ENCODE peak calls at places on chromosome 4, in nine cellular contexts. N is fibroblast of pulmonary artery, X is lower lobe of right lung, F is prostate gland, V is mammary epithelial cell, D is right cardiac atrium, G is coronary artery, Q is esophagus squamous epithelium, Z is choroid plexus epithelial cell. O is an unnamed sample.

GRCh38 chr4:104531390-104531789 is 36.7 kb upstream of the CXXC4 start:
- DNase-seq in Z (no peak), D (no peak), G (no peak), V (no peak), N (peak), F (no peak), Q (no peak), X (no peak), O (no peak)

GRCh38 chr4:101958547-101958946 is 168.0 kb downstream of the BANK1 start:
- DNase-seq in N (no peak), V (no peak), F (no peak), G (no peak), Q (no peak), D (no peak), X (no peak), Z (no peak), O (no peak)

GRCh38 chr4:147362868-147363440 is 117.9 kb upstream of the EDNRA start:
- DNase-seq in D (peak), V (peak), N (peak), X (peak), Z (peak), G (no peak), F (no peak), Q (no peak), O (peak)

GRCh38 chr4:107736924-107737448 is 17.0 kb upstream of the PAPSS1 start:
- DNase-seq in X (no peak), N (peak), F (no peak), D (no peak), Z (peak), Q (no peak), G (no peak), V (no peak), O (no peak)

GRCh38 chr4:5361968-5362367 is 310.7 kb downstream of the STK32B start:
- DNase-seq in D (no peak), G (no peak), F (no peak), V (peak), Q (no peak), X (no peak), Z (peak), N (peak), O (no peak)

GRCh38 chr4:10640535-10641159 is 43.9 kb downstream of the CLNK start:
- DNase-seq in X (peak), Q (no peak), F (no peak), Z (peak), D (no peak), N (no peak), V (peak), G (no peak), O (peak)

GRCh38 chr4:180675368-180675675 is 1567.9 kb upstream of the TENM3 start:
- DNase-seq in Z (no peak), F (no peak), V (no peak), D (no peak), N (no peak), G (no peak), Q (no peak), X (no peak), O (no peak)

GRCh38 chr4:126172126-126172525 is 857.4 kb downstream of the FAT4 start:
- DNase-seq in G (no peak), F (no peak), V (peak), N (no peak), Q (no peak), X (no peak), Z (no peak), D (no peak), O (no peak)

GRCh38 chr4:126268106-126268505 is 953.4 kb downstream of the FAT4 start:
- DNase-seq in F (no peak), V (peak), Z (peak), D (no peak), X (no peak), N (peak), Q (no peak), G (no peak), O (no peak)

GRCh38 chr4:183448436-183448835 is 4.0 kb downstream of the CDKN2AIP start:
- DNase-seq in Z (peak), G (no peak), X (no peak), D (no peak), F (no peak), N (no peak), Q (no peak), V (no peak), O (no peak)

GRCh38 chr4:100098681-100099080 is 91.6 kb downstream of the DDIT4L start:
- DNase-seq in N (no peak), X (no peak), Q (no peak), Z (no peak), D (no peak), V (no peak), G (no peak), F (no peak), O (no peak)

GRCh38 chr4:174401471-174402130 is 117.9 kb downstream of the CEP44 start:
- DNase-seq in Z (no peak), D (no peak), X (no peak), Q (no peak), V (no peak), F (no peak), G (no peak), N (no peak), O (no peak)

GRCh38 chr4:40842318-40842717 is 92.6 kb downstream of the NSUN7 start:
- DNase-seq in N (no peak), D (peak), V (no peak), F (peak), Z (no peak), Q (no peak), G (no peak), X (no peak), O (no peak)

GRCh38 chr4:98930311-98930865 is 1.5 kb upstream of the EIF4E start:
- DNase-seq in D (no peak), G (no peak), Z (no peak), X (no peak), F (no peak), V (no peak), Q (no peak), N (no peak), O (no peak)
- H3K4me3 ChIP-seq in D (peak), G (peak), Z (peak), X (peak), F (no peak), V (peak), Q (peak), N (peak), O (no peak)

DNA sequence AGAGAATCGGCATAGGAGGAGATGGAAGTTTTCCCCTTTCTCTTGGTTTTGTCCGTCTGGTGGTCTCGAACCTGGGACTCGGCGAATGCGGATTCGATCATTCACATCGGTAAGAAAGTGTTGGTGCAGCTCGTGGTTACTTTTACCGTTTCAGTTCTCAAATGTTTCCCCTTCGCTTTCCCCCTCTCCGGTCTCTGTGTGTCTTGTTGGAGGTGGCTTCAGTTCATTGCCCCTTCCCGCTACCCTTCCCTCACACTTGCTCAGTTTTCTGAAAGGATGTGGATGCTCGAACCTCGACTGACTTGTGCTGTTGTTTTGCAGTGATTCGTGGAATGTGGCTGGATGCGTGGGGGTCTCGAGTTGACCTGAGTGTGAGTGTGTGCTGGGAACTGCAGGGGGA is 870 bp downstream of the GRID2 start:
- DNase-seq in X (no peak), D (no peak), F (no peak), V (no peak), Q (no peak), G (no peak), Z (peak), N (peak), O (no peak)
- H3K4me3 ChIP-seq in X (no peak), D (peak), F (no peak), V (no peak), Q (peak), G (peak), Z (no peak), N (peak), O (no peak)

GRCh38 chr4:114497116-114497515 is 101.5 kb upstream of the UGT8 start:
- DNase-seq in N (no peak), X (no peak), F (no peak), V (no peak), D (no peak), G (no peak), Q (no peak), Z (no peak), O (no peak)

GRCh38 chr4:114494257-114494803 is 104.3 kb upstream of the UGT8 start:
- DNase-seq in G (no peak), N (no peak), D (no peak), Z (no peak), X (no peak), F (no peak), Q (no peak), V (peak), O (no peak)

DNA sequence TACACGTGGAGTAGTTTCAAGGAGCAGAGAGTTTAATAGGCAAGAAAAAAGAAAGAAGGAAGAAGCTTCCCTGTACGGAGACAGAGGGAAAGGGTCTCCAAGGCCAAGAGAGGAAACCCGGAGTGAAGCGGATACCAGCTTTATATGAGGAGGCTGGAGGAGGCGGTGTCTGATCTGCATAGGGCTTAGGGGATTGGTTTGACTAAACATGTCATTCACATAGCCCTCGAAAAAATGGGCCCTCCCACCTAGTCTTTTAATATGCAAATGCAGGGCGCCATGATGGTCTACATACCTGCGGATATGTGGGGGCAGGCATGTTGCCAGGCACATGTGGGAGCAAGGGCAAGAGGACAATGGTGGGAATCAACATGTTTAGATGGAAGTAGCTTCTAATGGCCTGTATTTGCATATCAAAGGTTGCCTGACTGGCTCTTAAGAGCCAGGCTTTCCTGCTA is 103.1 kb upstream of the UGT8 start:
- DNase-seq in V (no peak), F (no peak), G (no peak), N (no peak), D (no peak), Z (no peak), X (no peak), Q (no peak), O (no peak)
- H3K4me3 ChIP-seq in V (no peak), F (no peak), G (no peak), N (no peak), D (no peak), Z (no peak), X (no peak), Q (no peak), O (no peak)

DNA sequence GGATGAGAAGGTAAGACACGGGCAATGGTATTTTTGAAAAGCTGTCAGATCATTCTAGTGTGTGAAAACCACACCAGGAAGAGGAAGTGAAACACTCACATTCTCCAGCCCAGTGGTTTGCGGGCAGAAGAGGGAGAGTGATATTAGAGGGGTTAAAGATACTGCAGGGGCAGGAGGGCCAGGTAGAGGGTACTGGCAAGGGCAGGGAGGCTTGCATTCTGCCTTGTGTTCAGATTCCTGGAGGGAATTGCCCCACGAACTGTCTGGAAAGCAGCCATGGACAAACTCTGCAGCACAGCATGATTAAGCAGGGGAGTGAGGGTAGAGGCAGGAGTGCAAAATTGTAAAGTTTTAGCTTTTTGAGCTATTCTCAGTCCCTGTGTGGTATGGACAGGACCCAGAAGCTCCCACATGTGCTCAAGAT is 30.9 kb downstream of the NIPAL1 start:
- DNase-seq in D (no peak), N (no peak), V (no peak), Z (peak), G (no peak), Q (no peak), F (no peak), X (no peak), O (no peak)
- H3K4me3 ChIP-seq in D (no peak), N (no peak), V (no peak), Z (peak), G (no peak), Q (no peak), F (no peak), X (no peak), O (no peak)